ENCODE peak calls at places on chromosome 12, in nine cellular contexts. C, O, Y, T, X, I, V, M and E are unnamed samples.

GRCh38 chr12:4172999-4173398 is 100.6 kb upstream of the CCND2 start:
- DNase-seq in C (no peak), O (no peak), Y (no peak), T (no peak), X (no peak), I (no peak), V (no peak), M (no peak), E (peak)

GRCh38 chr12:124700810-124701594 is 133.6 kb upstream of the NCOR2 start:
- DNase-seq in C (no peak), O (no peak), Y (peak), T (peak), X (peak), I (no peak), V (peak), M (no peak), E (peak)

GRCh38 chr12:24845615-24846014 is 103.3 kb downstream of the BCAT1 start:
- DNase-seq in C (no peak), O (no peak), Y (peak), T (no peak), X (peak), I (no peak), V (no peak), M (no peak), E (no peak)

GRCh38 chr12:98639526-98639925 is 5.1 kb downstream of the IKBIP start:
- DNase-seq in C (no peak), O (no peak), Y (no peak), T (no peak), X (no peak), I (no peak), V (no peak), M (no peak), E (no peak)

GRCh38 chr12:92973614-92974013 is 44.5 kb upstream of the EEA1 start:
- DNase-seq in C (peak), O (no peak), Y (peak), T (no peak), X (no peak), I (no peak), V (peak), M (no peak), E (peak)

GRCh38 chr12:75812341-75813018 is 219.1 kb downstream of the PHLDA1 start:
- DNase-seq in C (peak), O (no peak), Y (peak), T (peak), X (no peak), I (no peak), V (no peak), M (no peak), E (peak)

GRCh38 chr12:12265571-12266388 is 1.1 kb downstream of the LRP6 start:
- DNase-seq in C (peak), O (no peak), Y (peak), T (no peak), X (no peak), I (no peak), V (peak), M (no peak), E (peak)

GRCh38 chr12:107159384-107159900 is 66.1 kb upstream of the CRY1 start:
- DNase-seq in C (no peak), O (no peak), Y (no peak), T (peak), X (no peak), I (no peak), V (no peak), M (no peak), E (no peak)

GRCh38 chr12:19867970-19868369 is 428.7 kb downstream of the AEBP2 start:
- DNase-seq in C (no peak), O (no peak), Y (no peak), T (no peak), X (no peak), I (no peak), V (peak), M (no peak), E (no peak)

GRCh38 chr12:104457746-104458644 is 1.2 kb downstream of the CHST11 start:
- DNase-seq in C (peak), O (peak), Y (peak), T (peak), X (peak), I (peak), V (no peak), M (peak), E (peak)
- TF ChIP-seq CTCF in C (no peak), O (no peak), Y (no peak), T (no peak), X (no peak), I (no peak), V (peak), M (no peak), E (no peak)

DNA sequence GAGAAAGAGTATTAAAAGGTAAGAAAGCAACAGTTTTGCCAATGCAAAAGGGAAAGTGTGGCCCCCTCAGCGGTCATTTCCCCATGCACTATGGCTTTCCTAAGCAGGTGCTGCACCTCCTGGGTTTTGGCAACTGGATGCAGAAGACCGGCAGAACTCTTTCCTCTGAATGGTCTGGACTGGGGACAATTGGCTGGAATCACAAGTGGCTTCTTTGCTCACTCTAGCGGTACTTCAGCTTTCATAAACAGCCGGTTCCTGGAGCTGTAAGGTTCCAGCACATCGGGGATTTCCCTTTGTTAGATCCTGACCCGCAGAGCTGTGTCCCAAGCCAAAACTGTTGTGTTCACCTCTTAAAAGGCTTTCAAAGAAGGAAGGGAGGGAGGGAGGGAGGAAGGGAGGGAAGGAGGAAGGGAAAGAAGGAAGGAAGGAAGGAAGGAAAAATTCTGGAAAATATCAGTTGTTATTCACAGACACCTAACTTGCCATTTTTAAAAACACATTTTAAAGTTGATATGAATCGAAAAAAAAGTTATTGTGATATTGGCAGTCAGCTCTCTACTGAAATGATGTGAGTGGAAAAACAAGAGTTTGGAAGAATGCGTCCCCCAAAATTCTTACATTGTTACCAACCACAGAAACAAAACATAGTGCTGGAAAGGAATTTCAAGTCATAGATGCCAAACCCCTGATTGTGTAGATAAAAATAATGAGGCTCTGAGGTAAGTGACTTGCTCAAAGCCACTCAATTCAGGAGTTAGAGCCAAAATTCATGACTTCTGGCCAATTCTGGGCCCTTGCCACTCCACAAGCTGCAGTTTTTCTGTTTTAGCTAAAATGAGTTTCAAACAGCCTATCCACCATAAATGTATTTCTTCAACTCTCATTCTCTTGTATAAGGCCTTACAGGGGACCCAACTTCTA is 220.6 kb upstream of the HMGA2 start:
- DNase-seq in C (no peak), O (peak), Y (peak), T (peak), X (peak), I (no peak), V (peak), M (no peak), E (peak)
- TF ChIP-seq CTCF in C (no peak), O (no peak), Y (no peak), T (no peak), X (no peak), I (no peak), V (no peak), M (no peak), E (no peak)

GRCh38 chr12:6960291-6961277 is 9.4 kb downstream of the PTPN6 start:
- DNase-seq in C (peak), O (peak), Y (peak), T (no peak), X (no peak), I (no peak), V (peak), M (no peak), E (peak)
- TF ChIP-seq CTCF in C (peak), O (peak), Y (peak), T (no peak), X (no peak), I (peak), V (peak), M (no peak), E (no peak)

DNA sequence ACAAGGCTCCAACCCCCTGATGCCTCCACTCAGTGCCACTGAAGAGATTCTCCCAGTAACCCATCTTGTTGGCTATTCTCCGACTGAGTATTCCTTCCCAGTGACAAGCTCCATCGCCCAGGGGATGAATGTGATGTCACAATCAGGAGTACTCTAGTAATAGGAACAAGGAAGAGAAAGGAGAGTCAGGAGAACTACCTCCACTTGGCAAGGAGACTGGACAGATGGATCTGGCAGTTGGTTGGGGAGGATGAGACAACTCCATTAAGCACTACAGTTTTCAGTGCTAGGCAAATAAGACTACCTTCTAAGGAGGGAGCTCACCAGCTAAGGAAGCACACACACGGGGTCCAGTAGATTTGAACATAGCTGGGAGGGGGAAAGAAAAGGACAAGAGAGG is 5.3 kb downstream of the RNF41 start:
- DNase-seq in C (no peak), O (no peak), Y (no peak), T (no peak), X (no peak), I (no peak), V (no peak), M (no peak), E (no peak)
- TF ChIP-seq CTCF in C (no peak), O (no peak), Y (no peak), T (no peak), X (no peak), I (no peak), V (no peak), M (no peak), E (no peak)

GRCh38 chr12:132827763-132828703 is 636 bp downstream of the GOLGA3 start:
- DNase-seq in C (peak), O (peak), Y (peak), T (peak), X (peak), I (peak), V (peak), M (no peak), E (peak)
- TF ChIP-seq CTCF in C (no peak), O (no peak), Y (no peak), T (no peak), X (no peak), I (no peak), V (no peak), M (no peak), E (no peak)

GRCh38 chr12:74321381-74321780 is 216.3 kb upstream of the ATXN7L3B start:
- DNase-seq in C (no peak), O (no peak), Y (no peak), T (no peak), X (no peak), I (no peak), V (no peak), M (no peak), E (no peak)

GRCh38 chr12:74322792-74323191 is 214.8 kb upstream of the ATXN7L3B start:
- DNase-seq in C (no peak), O (no peak), Y (no peak), T (no peak), X (no peak), I (no peak), V (no peak), M (no peak), E (no peak)

GRCh38 chr12:74317741-74318140 is 219.9 kb upstream of the ATXN7L3B start:
- DNase-seq in C (no peak), O (no peak), Y (no peak), T (no peak), X (no peak), I (no peak), V (no peak), M (no peak), E (no peak)

DNA sequence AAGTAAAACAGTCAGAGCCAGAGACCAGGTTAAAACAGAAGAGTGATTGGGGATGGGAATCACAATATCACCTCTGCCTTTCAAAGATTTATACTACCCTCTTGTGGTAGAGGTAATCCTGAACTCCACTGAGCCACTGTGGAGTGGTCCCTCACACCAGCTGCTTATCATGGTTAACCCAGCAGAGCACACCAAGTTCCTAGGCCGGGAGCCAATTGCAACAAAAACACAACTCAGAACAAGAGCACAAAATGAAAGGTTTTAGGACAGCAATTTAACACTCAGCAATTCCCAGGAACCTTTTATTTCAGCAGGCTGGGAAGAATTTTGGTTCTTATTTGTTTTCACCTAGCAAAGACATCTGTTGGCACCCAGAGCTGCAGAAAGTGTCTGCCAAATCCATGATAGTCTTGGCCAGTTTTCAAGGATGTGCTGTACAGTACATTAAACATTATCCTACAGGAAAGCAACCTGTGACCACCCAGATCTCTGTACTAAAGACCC is 220.5 kb upstream of the ATXN7L3B start:
- DNase-seq in C (peak), O (no peak), Y (peak), T (peak), X (peak), I (no peak), V (peak), M (peak), E (peak)
- TF ChIP-seq CTCF in C (no peak), O (no peak), Y (peak), T (peak), X (peak), I (no peak), V (peak), M (peak), E (no peak)

DNA sequence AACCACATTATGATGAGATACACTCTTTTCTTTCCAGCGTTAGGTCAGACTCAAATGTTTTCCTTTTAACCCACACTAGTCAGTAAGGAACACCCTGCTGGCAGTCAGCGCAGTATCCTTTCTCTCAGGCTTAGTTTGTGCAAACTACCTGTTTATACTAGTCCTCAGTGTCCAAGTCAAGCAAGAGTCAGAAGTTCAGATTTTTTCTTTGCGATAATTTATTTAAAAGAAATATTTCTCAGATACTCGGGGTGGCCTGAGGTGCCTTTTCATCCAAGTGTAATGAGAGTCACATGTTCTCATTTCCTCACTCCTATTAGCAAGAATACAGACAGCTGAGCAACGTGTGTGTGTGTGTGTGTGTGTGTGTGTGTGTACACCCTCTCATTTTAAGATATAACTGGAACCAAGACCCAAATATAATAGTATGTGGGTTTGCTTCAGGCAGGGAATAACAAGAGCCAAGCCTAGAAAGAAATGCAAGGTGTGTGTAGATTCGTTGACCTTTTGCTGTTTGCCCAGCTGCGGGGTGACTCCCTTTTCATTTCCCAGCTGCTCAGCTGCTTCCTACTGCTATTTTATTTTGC is 182.7 kb downstream of the KICS2 start:
- DNase-seq in C (no peak), O (peak), Y (peak), T (peak), X (peak), I (no peak), V (peak), M (no peak), E (peak)
- TF ChIP-seq CTCF in C (no peak), O (no peak), Y (no peak), T (no peak), X (no peak), I (no peak), V (no peak), M (no peak), E (no peak)